ENCODE peak calls at places on chromosomes 2 and 18, in nine cellular contexts. Y is H7; L is lower lobe of right lung; G is CD8-positive, alpha-beta memory T cell; K is OCI-LY7; W is bronchial epithelial cell; Z is BJ; N is NT2/D1; A is PC-3. T is an unnamed sample. For H3K36me3, the result is how much of the 10 kb centered on the place peaks cover.

GRCh38 chr2:71844967-71845366 is 302.7 kb downstream of the CYP26B1 start:
- DNase-seq in W (no peak), Z (no peak), A (peak), K (no peak), G (no peak), L (no peak), N (no peak), Y (no peak), T (no peak)

GRCh38 chr2:127986548-127987079 is 41.2 kb downstream of the SAP130 start:
- DNase-seq in G (no peak), N (no peak), W (no peak), Y (no peak), K (no peak), A (no peak), Z (no peak), L (no peak), T (no peak)

GRCh38 chr2:104091894-104092293 is 762.0 kb upstream of the POU3F3 start:
- DNase-seq in K (no peak), L (no peak), A (no peak), Y (peak), W (no peak), G (no peak), Z (no peak), N (peak), T (no peak)

GRCh38 chr2:215401896-215402379 is 33.9 kb downstream of the FN1 start:
- DNase-seq in A (peak), Z (peak), N (no peak), K (no peak), W (peak), Y (no peak), G (no peak), L (no peak), T (peak)

GRCh38 chr2:26756337-26756736 is 7.7 kb upstream of the SLC35F6 start:
- DNase-seq in K (no peak), N (no peak), G (no peak), Z (no peak), L (no peak), A (no peak), W (no peak), Y (no peak), T (no peak)

GRCh38 chr18:79791141-79791972 is 6.4 kb upstream of the KCNG2 start:
- DNase-seq in Z (peak), A (peak), K (no peak), L (no peak), Y (no peak), W (peak), N (no peak), G (no peak), T (no peak)

GRCh38 chr18:23626451-23627279 is 36.0 kb downstream of the ANKRD29 start:
- DNase-seq in A (peak), L (no peak), N (no peak), Z (no peak), W (peak), G (no peak), Y (no peak), K (no peak), T (no peak)

GRCh38 chr2:16861154-16861929 is 195.7 kb upstream of the CYRIA start:
- DNase-seq in A (no peak), N (no peak), K (no peak), L (no peak), G (no peak), Z (no peak), Y (no peak), W (peak), T (no peak)

GRCh38 chr2:116810645-116811044 is 1003.8 kb upstream of the DDX18 start:
- DNase-seq in Y (no peak), G (no peak), W (peak), N (no peak), A (peak), K (no peak), Z (no peak), L (no peak), T (no peak)

GRCh38 chr2:70472256-70472905 is 81.2 kb downstream of the TGFA start:
- DNase-seq in L (peak), N (no peak), A (no peak), K (no peak), W (no peak), G (no peak), Y (no peak), Z (no peak), T (no peak)

GRCh38 chr2:181790716-181791649 is 100.5 kb upstream of the ITPRID2 start:
- DNase-seq in Z (peak), N (no peak), K (no peak), Y (no peak), G (peak), W (peak), A (peak), L (no peak), T (peak)

GRCh38 chr18:13381907-13382682 is 163.5 kb downstream of the LDLRAD4 start:
- DNase-seq in Y (no peak), W (peak), N (no peak), L (peak), G (peak), Z (peak), A (no peak), K (no peak), T (no peak)

GRCh38 chr18:48306838-48307237 is 102.3 kb downstream of the ZBTB7C start:
- DNase-seq in A (no peak), Z (no peak), W (no peak), N (no peak), K (no peak), G (no peak), Y (no peak), L (no peak), T (no peak)

DNA sequence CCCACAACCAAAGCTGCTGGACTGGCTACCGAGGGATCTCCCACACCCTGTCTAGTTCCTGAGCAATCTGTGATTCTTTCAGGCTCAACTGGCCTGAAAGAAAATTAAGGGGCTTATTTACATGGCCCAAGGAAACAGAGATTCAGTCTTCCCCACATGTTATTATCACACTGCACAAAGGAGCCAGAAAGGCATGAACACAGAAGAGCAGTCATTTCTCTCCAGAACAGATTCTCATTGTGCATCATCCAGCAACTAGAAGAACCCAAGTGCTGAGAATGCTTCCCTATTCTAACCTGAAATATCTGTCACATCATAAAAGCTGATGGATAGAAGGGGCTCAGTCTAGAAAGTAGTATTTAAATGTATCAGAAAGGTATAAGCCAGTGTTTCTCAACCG is 145.8 kb downstream of the TMEM163 start:
- DNase-seq in L (no peak), Y (no peak), G (no peak), N (no peak), A (no peak), W (no peak), Z (no peak), K (no peak), T (no peak)
- H3K36me3 ChIP-seq in L (under half), Y (under half), G (under half), N (under half), A (under half), W (under half), Z (under half), K (under half), T (under half)

GRCh38 chr2:61253136-61253535 is 91.1 kb downstream of the C2orf74 start:
- DNase-seq in L (no peak), N (no peak), A (peak), Y (no peak), G (no peak), Z (no peak), W (peak), K (no peak), T (no peak)

GRCh38 chr2:61252031-61252430 is 90.0 kb downstream of the C2orf74 start:
- DNase-seq in K (no peak), L (no peak), G (no peak), Y (no peak), Z (no peak), W (no peak), N (no peak), A (no peak), T (no peak)

GRCh38 chr2:61257446-61257845 is 95.5 kb downstream of the C2orf74 start:
- DNase-seq in N (no peak), W (no peak), A (no peak), L (no peak), K (no peak), Y (no peak), G (no peak), Z (no peak), T (no peak)

GRCh38 chr2:61255580-61256437 is 93.8 kb downstream of the C2orf74 start:
- DNase-seq in N (no peak), G (no peak), K (no peak), W (peak), Y (no peak), L (no peak), A (peak), Z (peak), T (no peak)

GRCh38 chr2:61254536-61254935 is 92.5 kb downstream of the C2orf74 start:
- DNase-seq in A (no peak), W (no peak), N (no peak), G (no peak), L (no peak), Z (no peak), Y (no peak), K (no peak), T (no peak)
- H3K36me3 ChIP-seq in A (under half), W (under half), N (under half), G (under half), L (half or more), Z (under half), Y (under half), K (half or more), T (half or more)

DNA sequence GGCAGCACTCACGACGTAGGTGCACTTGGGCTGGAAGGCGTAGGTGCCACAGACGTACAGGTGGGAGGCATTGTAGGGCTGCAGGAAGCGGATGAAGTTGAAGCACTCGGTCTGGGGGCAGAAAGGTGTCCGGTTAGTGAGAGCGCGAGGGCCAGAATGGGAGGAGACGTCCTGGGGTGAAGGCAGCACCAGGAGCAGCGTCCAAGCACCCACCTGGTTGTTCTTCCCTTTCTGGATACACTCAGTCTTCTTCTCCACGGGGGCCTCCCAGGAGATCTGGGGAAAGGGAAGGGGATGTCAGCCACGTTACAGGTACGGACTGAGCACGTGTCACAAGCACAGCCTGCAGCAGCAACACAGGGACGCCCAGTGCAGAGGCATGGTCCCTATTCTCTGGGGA is 4.2 kb downstream of the SEMA4C start:
- DNase-seq in K (no peak), Z (no peak), A (no peak), L (no peak), W (no peak), Y (no peak), G (no peak), N (no peak), T (no peak)
- H3K36me3 ChIP-seq in K (under half), Z (half or more), A (under half), L (half or more), W (under half), Y (half or more), G (under half), N (half or more), T (under half)

GRCh38 chr2:42337846-42338566 is 23.0 kb downstream of the COX7A2L start:
- DNase-seq in W (no peak), G (no peak), A (no peak), N (no peak), K (no peak), L (no peak), Y (no peak), Z (no peak), T (no peak)
- H3K36me3 ChIP-seq in W (under half), G (under half), A (under half), N (half or more), K (half or more), L (under half), Y (under half), Z (under half), T (half or more)

GRCh38 chr2:117942551-117942950 is 71.3 kb downstream of the CCDC93 start:
- DNase-seq in A (no peak), L (no peak), Y (peak), G (no peak), K (no peak), N (no peak), W (no peak), Z (no peak), T (no peak)

GRCh38 chr2:117941693-117942092 is 72.2 kb downstream of the CCDC93 start:
- DNase-seq in N (no peak), K (no peak), Y (no peak), Z (no peak), W (no peak), G (no peak), A (no peak), L (no peak), T (no peak)

GRCh38 chr2:117942958-117943672 is 70.8 kb downstream of the CCDC93 start:
- DNase-seq in A (peak), N (no peak), K (no peak), G (no peak), Y (no peak), L (no peak), Z (peak), W (no peak), T (no peak)

GRCh38 chr2:117938611-117939010 is 75.3 kb downstream of the CCDC93 start:
- DNase-seq in W (no peak), Z (no peak), L (no peak), N (no peak), K (no peak), A (no peak), G (no peak), Y (no peak), T (no peak)

DNA sequence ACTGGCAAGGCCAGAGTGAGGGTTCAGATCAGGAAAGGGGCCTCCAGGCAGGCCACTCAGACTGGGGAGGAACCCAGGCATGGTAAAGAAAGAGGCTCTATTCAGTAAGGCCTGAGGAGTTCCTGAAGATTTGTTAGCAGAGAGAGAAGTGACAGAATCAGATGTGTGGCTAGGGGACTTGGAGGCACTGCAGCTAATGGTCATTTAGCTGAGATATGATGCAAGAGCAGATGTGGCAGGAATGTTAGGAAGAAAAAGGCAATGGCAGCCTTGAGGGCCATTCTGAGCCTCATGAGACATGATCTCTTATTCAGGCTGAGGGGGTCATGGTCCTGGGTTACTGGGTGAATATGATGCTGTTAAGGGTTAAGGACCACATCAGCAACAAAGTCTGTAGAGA is 73.4 kb downstream of the CCDC93 start:
- DNase-seq in W (no peak), A (no peak), G (no peak), K (no peak), Y (no peak), L (no peak), Z (no peak), N (no peak), T (no peak)
- H3K36me3 ChIP-seq in W (under half), A (half or more), G (half or more), K (half or more), Y (under half), L (half or more), Z (under half), N (half or more), T (half or more)